ENCODE peak calls at places on chromosomes 7 and 10, in six cellular contexts. I is CD8-positive, alpha-beta memory T cell; E is IMR-90; H is lower lobe of right lung; A is mammary epithelial cell; G is HepG2. F is an unnamed sample. For H3K27me3, the result is how much of the 10 kb centered on the place peaks cover.

GRCh38 chr10:110758898-110759297 is 112.8 kb upstream of the PDCD4 start:
- DNase-seq in A (peak), I (no peak), E (peak), H (no peak), G (no peak), F (no peak)

GRCh38 chr7:18497800-18498199 is 2.3 kb downstream of the HDAC9 start:
- DNase-seq in A (no peak), E (no peak), I (no peak), G (no peak), H (no peak), F (no peak)

GRCh38 chr10:98391065-98391464 is 23.9 kb downstream of the PYROXD2 start:
- DNase-seq in I (no peak), E (no peak), A (no peak), H (no peak), G (no peak), F (no peak)

GRCh38 chr7:11638026-11638774 is 193.8 kb downstream of the THSD7A start:
- DNase-seq in I (no peak), H (no peak), E (no peak), G (no peak), A (no peak), F (no peak)

GRCh38 chr7:2033586-2034135 is 199.1 kb downstream of the MAD1L1 start:
- DNase-seq in E (no peak), G (no peak), A (no peak), H (peak), I (no peak), F (peak)

GRCh38 chr10:70492786-70493659 is 14.5 kb downstream of the PALD1 start:
- DNase-seq in H (peak), G (no peak), E (peak), A (peak), I (no peak), F (peak)

GRCh38 chr10:30047924-30048531 is 11.4 kb downstream of the JCAD start:
- DNase-seq in A (no peak), E (no peak), H (no peak), G (no peak), I (no peak), F (no peak)

GRCh38 chr10:132806126-132807061 is 20.4 kb upstream of the NKX6-2 start:
- DNase-seq in E (no peak), I (no peak), H (peak), A (no peak), G (no peak), F (no peak)

GRCh38 chr7:110418651-110419270 is 672.2 kb upstream of the LRRN3 start:
- DNase-seq in H (no peak), E (no peak), I (no peak), A (no peak), G (no peak), F (no peak)

GRCh38 chr7:124310934-124311390 is 278.1 kb upstream of the TMEM229A start:
- DNase-seq in A (no peak), H (no peak), E (peak), G (no peak), I (no peak), F (no peak)
- H3K27me3 ChIP-seq in A (under half), H (under half), E (under half), G (under half), I (under half), F (under half)

GRCh38 chr7:147992698-147993097 is 597.9 kb upstream of the C7orf33 start:
- DNase-seq in G (no peak), I (no peak), E (no peak), A (no peak), H (no peak), F (no peak)
- H3K27me3 ChIP-seq in G (under half), I (under half), E (under half), A (under half), H (under half), F (under half)

GRCh38 chr10:75932921-75933320 is 501.5 kb downstream of the LRMDA start:
- DNase-seq in E (no peak), G (no peak), A (no peak), I (no peak), H (no peak), F (no peak)

GRCh38 chr10:75935650-75936400 is 504.4 kb downstream of the LRMDA start:
- DNase-seq in H (no peak), A (no peak), G (no peak), E (no peak), I (no peak), F (no peak)

GRCh38 chr10:75940742-75941141 is 509.3 kb downstream of the LRMDA start:
- DNase-seq in E (no peak), A (no peak), H (no peak), G (no peak), I (no peak), F (no peak)

GRCh38 chr10:75939541-75939940 is 508.1 kb downstream of the LRMDA start:
- DNase-seq in G (peak), E (no peak), H (no peak), I (no peak), A (no peak), F (no peak)

DNA sequence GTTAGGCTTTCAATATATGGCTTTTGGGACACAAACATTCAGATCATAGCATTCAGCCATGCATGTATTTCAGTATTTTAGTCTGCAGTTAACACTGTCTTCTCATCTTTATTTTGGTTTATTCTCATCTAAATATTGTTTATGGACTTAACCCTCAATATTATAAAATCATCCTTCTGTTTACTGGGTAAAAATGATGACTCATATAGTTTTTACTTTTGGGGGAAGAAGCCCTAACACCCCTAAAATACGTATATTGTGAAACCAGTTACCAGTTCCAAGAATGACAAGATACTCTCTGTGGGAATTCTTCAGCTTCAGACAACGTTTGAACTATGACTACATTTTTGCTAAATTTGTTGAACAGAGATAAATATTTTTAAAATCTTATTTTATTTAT is 505.4 kb downstream of the LRMDA start:
- DNase-seq in H (no peak), A (no peak), I (no peak), E (no peak), G (no peak), F (no peak)
- H3K27me3 ChIP-seq in H (under half), A (under half), I (under half), E (under half), G (under half), F (under half)

GRCh38 chr7:43112941-43113621 is 634 bp downstream of the HECW1 start:
- DNase-seq in G (no peak), E (peak), I (no peak), H (no peak), A (peak), F (peak)

GRCh38 chr7:43113622-43114450 is 1.4 kb downstream of the HECW1 start:
- DNase-seq in H (no peak), G (no peak), A (no peak), E (no peak), I (no peak), F (no peak)

GRCh38 chr7:43110790-43111362 is 1.6 kb upstream of the HECW1 start:
- DNase-seq in E (no peak), H (no peak), G (no peak), I (no peak), A (no peak), F (no peak)

GRCh38 chr7:43114451-43114765 is 2.0 kb downstream of the HECW1 start:
- DNase-seq in E (no peak), H (no peak), G (no peak), I (no peak), A (no peak), F (no peak)

GRCh38 chr7:43112088-43112940 is at the start of gene HECW1:
- DNase-seq in I (no peak), E (no peak), A (no peak), H (no peak), G (no peak), F (no peak)
- H3K27me3 ChIP-seq in I (under half), E (half or more), A (half or more), H (half or more), G (under half), F (half or more)

GRCh38 chr7:24284699-24285506 is 913 bp downstream of the NPY start:
- DNase-seq in A (no peak), E (no peak), H (no peak), I (no peak), G (no peak), F (no peak)
- H3K27me3 ChIP-seq in A (under half), E (under half), H (under half), I (under half), G (under half), F (half or more)

F was measured in left lung.